ENCODE peak calls at places on chromosome 19, in nine cellular contexts. D is stimulated activated CD4-positive, alpha-beta T cell treated with anti-CD3 and anti-CD28 coated beads, Interleukin-4, amount 100 ng/mL, for 48 hours; V is AML-193; S is HFFc6; N is iris pigment epithelial cell; R is cardiac muscle cell; A is non-pigmented ciliary epithelial cell; C is HS-27A; K is T-helper 17 cell. J is an unnamed sample.

GRCh38 chr19:35596366-35596999 is 10.5 kb downstream of the PMIS2 start:
- DNase-seq in D (no peak), V (no peak), S (peak), N (peak), R (peak), A (no peak), C (no peak), K (no peak), J (peak)

GRCh38 chr19:38449518-38449917 is 16.0 kb downstream of the RYR1 start:
- DNase-seq in D (no peak), V (no peak), S (no peak), N (no peak), R (no peak), A (no peak), C (no peak), K (no peak), J (no peak)

GRCh38 chr19:51359294-51359693 is 6.9 kb downstream of the ETFB start:
- DNase-seq in D (no peak), V (no peak), S (peak), N (peak), R (peak), A (peak), C (no peak), K (no peak), J (peak)

GRCh38 chr19:38710928-38711725 is 33.1 kb downstream of the CAPN12 start:
- DNase-seq in D (no peak), V (no peak), S (no peak), N (no peak), R (no peak), A (no peak), C (no peak), K (no peak), J (no peak)

GRCh38 chr19:1590641-1591397 is 1.8 kb downstream of the MBD3 start:
- DNase-seq in D (no peak), V (no peak), S (no peak), N (no peak), R (peak), A (no peak), C (no peak), K (no peak), J (no peak)

GRCh38 chr19:28242317-28242927 is 970.5 kb downstream of the UQCRFS1 start:
- DNase-seq in D (no peak), V (peak), S (no peak), N (peak), R (peak), A (no peak), C (no peak), K (no peak), J (peak)

GRCh38 chr19:47094557-47095517 is 18.7 kb downstream of the ZC3H4 start:
- DNase-seq in D (no peak), V (peak), S (no peak), N (no peak), R (no peak), A (no peak), C (no peak), K (no peak), J (peak)

GRCh38 chr19:2047449-2048103 is 3.5 kb downstream of the MKNK2 start:
- DNase-seq in D (no peak), V (no peak), S (peak), N (peak), R (no peak), A (no peak), C (no peak), K (peak), J (peak)

GRCh38 chr19:47274891-47275865 is 493 bp downstream of the INAFM1 start:
- DNase-seq in D (no peak), V (no peak), S (no peak), N (peak), R (peak), A (no peak), C (no peak), K (no peak), J (no peak)

GRCh38 chr19:56477429-56478338 is 539 bp upstream of the ZNF667 start:
- DNase-seq in D (peak), V (no peak), S (peak), N (peak), R (peak), A (peak), C (peak), K (peak), J (peak)

GRCh38 chr19:8438236-8438635 is 6.5 kb upstream of the HNRNPM start:
- DNase-seq in D (no peak), V (no peak), S (no peak), N (no peak), R (no peak), A (no peak), C (no peak), K (no peak), J (no peak)

GRCh38 chr19:16778796-16779411 is 50.3 kb upstream of the SIN3B start:
- DNase-seq in D (peak), V (peak), S (peak), N (peak), R (peak), A (peak), C (peak), K (no peak), J (peak)

GRCh38 chr19:43798546-43799409 is 3.5 kb downstream of the LYPD5 start:
- DNase-seq in D (peak), V (no peak), S (no peak), N (no peak), R (peak), A (no peak), C (no peak), K (peak), J (peak)

GRCh38 chr19:29875931-29876330 is 64.1 kb downstream of the CCNE1 start:
- DNase-seq in D (no peak), V (no peak), S (no peak), N (no peak), R (no peak), A (no peak), C (no peak), K (no peak), J (no peak)

GRCh38 chr19:41456342-41456918 is 13.5 kb downstream of the ERICH4 start:
- DNase-seq in D (no peak), V (no peak), S (peak), N (peak), R (peak), A (no peak), C (no peak), K (no peak), J (peak)

GRCh38 chr19:34556500-34556899 is 74.9 kb downstream of the WTIP start:
- DNase-seq in D (no peak), V (peak), S (no peak), N (peak), R (peak), A (no peak), C (peak), K (no peak), J (peak)

GRCh38 chr19:43474986-43475705 is 9.7 kb upstream of the LYPD3 start:
- DNase-seq in D (peak), V (no peak), S (peak), N (peak), R (peak), A (no peak), C (peak), K (peak), J (peak)

GRCh38 chr19:14091885-14092462 is 1.4 kb upstream of the SAMD1 start:
- DNase-seq in D (no peak), V (no peak), S (no peak), N (no peak), R (no peak), A (no peak), C (no peak), K (no peak), J (no peak)

GRCh38 chr19:8526345-8527062 is 12.5 kb upstream of the ZNF414 start:
- DNase-seq in D (no peak), V (no peak), S (peak), N (peak), R (peak), A (peak), C (peak), K (no peak), J (peak)

GRCh38 chr19:33289261-33289660 is 13.1 kb downstream of the CEBPA start:
- DNase-seq in D (no peak), V (no peak), S (no peak), N (no peak), R (no peak), A (no peak), C (no peak), K (no peak), J (no peak)

J was measured in fibroblast of villous mesenchyme.